ENCODE peak calls at places on chromosomes 11 and 22, in four cellular contexts. One of them, this sample, is unnamed.

GRCh38 chr22:23547818-23548500 is 32.1 kb downstream of the IGLL1 start:
- DNase-seq in hippocampal formation: no peak
- DNase-seq in stimulated activated CD8-positive, alpha-beta memory T cell treated with anti-CD3 and anti-CD28 coated beads, Interleukin-2, amount 100 ng/mL, for 1 hour: no peak
- DNase-seq in naive B cell: no peak
- DNase-seq in this sample: no peak

GRCh38 chr22:23193420-23193819 is 13.1 kb downstream of the BCR start:
- DNase-seq in hippocampal formation: no peak
- DNase-seq in stimulated activated CD8-positive, alpha-beta memory T cell treated with anti-CD3 and anti-CD28 coated beads, Interleukin-2, amount 100 ng/mL, for 1 hour: no peak
- DNase-seq in naive B cell: no peak
- DNase-seq in this sample: no peak

GRCh38 chr11:122733301-122733686 is 77.8 kb downstream of the UBASH3B start:
- DNase-seq in hippocampal formation: no peak
- DNase-seq in stimulated activated CD8-positive, alpha-beta memory T cell treated with anti-CD3 and anti-CD28 coated beads, Interleukin-2, amount 100 ng/mL, for 1 hour: no peak
- DNase-seq in naive B cell: no peak
- DNase-seq in this sample: peak; percentile 65

GRCh38 chr11:789951-790350 is at the start of gene CEND1:
- DNase-seq in hippocampal formation: peak; percentile 16
- DNase-seq in stimulated activated CD8-positive, alpha-beta memory T cell treated with anti-CD3 and anti-CD28 coated beads, Interleukin-2, amount 100 ng/mL, for 1 hour: no peak
- DNase-seq in naive B cell: no peak
- DNase-seq in this sample: peak; percentile 48

GRCh38 chr11:28964811-28965210 is 856.6 kb downstream of the METTL15 start:
- DNase-seq in hippocampal formation: no peak
- DNase-seq in stimulated activated CD8-positive, alpha-beta memory T cell treated with anti-CD3 and anti-CD28 coated beads, Interleukin-2, amount 100 ng/mL, for 1 hour: no peak
- DNase-seq in naive B cell: no peak
- DNase-seq in this sample: no peak

GRCh38 chr11:39732002-39732401 is 1727.5 kb downstream of the LRRC4C start:
- DNase-seq in hippocampal formation: no peak
- DNase-seq in stimulated activated CD8-positive, alpha-beta memory T cell treated with anti-CD3 and anti-CD28 coated beads, Interleukin-2, amount 100 ng/mL, for 1 hour: no peak
- DNase-seq in naive B cell: no peak
- DNase-seq in this sample: no peak

GRCh38 chr11:20025331-20025840 is 134.9 kb downstream of the DBX1 start:
- DNase-seq in hippocampal formation: no peak
- DNase-seq in stimulated activated CD8-positive, alpha-beta memory T cell treated with anti-CD3 and anti-CD28 coated beads, Interleukin-2, amount 100 ng/mL, for 1 hour: no peak
- DNase-seq in naive B cell: no peak
- DNase-seq in this sample: no peak

GRCh38 chr11:118321386-118322082 is 17.0 kb downstream of the CD3E start:
- DNase-seq in hippocampal formation: no peak
- DNase-seq in stimulated activated CD8-positive, alpha-beta memory T cell treated with anti-CD3 and anti-CD28 coated beads, Interleukin-2, amount 100 ng/mL, for 1 hour: no peak
- DNase-seq in naive B cell: no peak
- DNase-seq in this sample: peak; percentile 38

GRCh38 chr22:31853736-31854500 is 90.4 kb upstream of the YWHAH start:
- DNase-seq in hippocampal formation: no peak
- DNase-seq in stimulated activated CD8-positive, alpha-beta memory T cell treated with anti-CD3 and anti-CD28 coated beads, Interleukin-2, amount 100 ng/mL, for 1 hour: no peak
- DNase-seq in naive B cell: no peak
- DNase-seq in this sample: no peak

GRCh38 chr11:100752371-100753073 is 65.4 kb downstream of the ARHGAP42 start:
- DNase-seq in hippocampal formation: no peak
- DNase-seq in stimulated activated CD8-positive, alpha-beta memory T cell treated with anti-CD3 and anti-CD28 coated beads, Interleukin-2, amount 100 ng/mL, for 1 hour: no peak
- DNase-seq in naive B cell: no peak
- DNase-seq in this sample: no peak

GRCh38 chr11:62755086-62755615 is 1.2 kb upstream of the ZBTB3 start:
- DNase-seq in hippocampal formation: no peak
- DNase-seq in stimulated activated CD8-positive, alpha-beta memory T cell treated with anti-CD3 and anti-CD28 coated beads, Interleukin-2, amount 100 ng/mL, for 1 hour: no peak
- DNase-seq in naive B cell: no peak
- DNase-seq in this sample: peak; percentile 63

GRCh38 chr11:83827940-83828554 is 541.9 kb upstream of the CCDC90B start:
- DNase-seq in hippocampal formation: peak; percentile 64
- DNase-seq in stimulated activated CD8-positive, alpha-beta memory T cell treated with anti-CD3 and anti-CD28 coated beads, Interleukin-2, amount 100 ng/mL, for 1 hour: no peak
- DNase-seq in naive B cell: peak; percentile 18
- DNase-seq in this sample: peak; percentile 77

GRCh38 chr11:73565804-73566203 is 32.1 kb downstream of the FAM168A start:
- DNase-seq in hippocampal formation: no peak
- DNase-seq in stimulated activated CD8-positive, alpha-beta memory T cell treated with anti-CD3 and anti-CD28 coated beads, Interleukin-2, amount 100 ng/mL, for 1 hour: no peak
- DNase-seq in naive B cell: no peak
- DNase-seq in this sample: no peak

GRCh38 chr11:45933131-45933821 is 10.8 kb downstream of the LARGE2 start:
- DNase-seq in hippocampal formation: no peak
- DNase-seq in stimulated activated CD8-positive, alpha-beta memory T cell treated with anti-CD3 and anti-CD28 coated beads, Interleukin-2, amount 100 ng/mL, for 1 hour: no peak
- DNase-seq in naive B cell: peak; percentile 90
- DNase-seq in this sample: peak; percentile 42

GRCh38 chr11:59773082-59773438 is 17.9 kb downstream of the STX3 start:
- DNase-seq in hippocampal formation: no peak
- DNase-seq in stimulated activated CD8-positive, alpha-beta memory T cell treated with anti-CD3 and anti-CD28 coated beads, Interleukin-2, amount 100 ng/mL, for 1 hour: no peak
- DNase-seq in naive B cell: no peak
- DNase-seq in this sample: no peak

GRCh38 chr11:28938091-28938490 is 829.9 kb downstream of the METTL15 start:
- DNase-seq in hippocampal formation: no peak
- DNase-seq in stimulated activated CD8-positive, alpha-beta memory T cell treated with anti-CD3 and anti-CD28 coated beads, Interleukin-2, amount 100 ng/mL, for 1 hour: no peak
- DNase-seq in naive B cell: no peak
- DNase-seq in this sample: no peak

GRCh38 chr22:39266398-39267030 is 21.7 kb upstream of the PDGFB start:
- DNase-seq in hippocampal formation: no peak
- DNase-seq in stimulated activated CD8-positive, alpha-beta memory T cell treated with anti-CD3 and anti-CD28 coated beads, Interleukin-2, amount 100 ng/mL, for 1 hour: no peak
- DNase-seq in naive B cell: no peak
- DNase-seq in this sample: peak; percentile 82

GRCh38 chr11:132062031-132062430 is 691.6 kb downstream of the NTM start:
- DNase-seq in hippocampal formation: no peak
- DNase-seq in stimulated activated CD8-positive, alpha-beta memory T cell treated with anti-CD3 and anti-CD28 coated beads, Interleukin-2, amount 100 ng/mL, for 1 hour: no peak
- DNase-seq in naive B cell: no peak
- DNase-seq in this sample: no peak

GRCh38 chr11:64865286-64866172 is 12.9 kb downstream of the EHD1 start:
- DNase-seq in hippocampal formation: no peak
- DNase-seq in stimulated activated CD8-positive, alpha-beta memory T cell treated with anti-CD3 and anti-CD28 coated beads, Interleukin-2, amount 100 ng/mL, for 1 hour: no peak
- DNase-seq in naive B cell: peak; percentile 69
- DNase-seq in this sample: no peak

GRCh38 chr22:29706493-29706892 is 13.3 kb upstream of the CABP7 start:
- DNase-seq in hippocampal formation: no peak
- DNase-seq in stimulated activated CD8-positive, alpha-beta memory T cell treated with anti-CD3 and anti-CD28 coated beads, Interleukin-2, amount 100 ng/mL, for 1 hour: no peak
- DNase-seq in naive B cell: no peak
- DNase-seq in this sample: no peak

This sample was measured in pons.